ENCODE peak calls at places on chromosomes 13 and 19, in five cellular contexts. One of them, this sample, is unnamed.

GRCh38 chr19:48896191-48896720 is 2.3 kb downstream of the TULP2 start:
- DNase-seq in K562: peak
- DNase-seq in H1: peak
- DNase-seq in HepG2: no peak
- DNase-seq in WTC11: peak
- DNase-seq in this sample: no peak

GRCh38 chr13:31409678-31410356 is 210.0 kb downstream of the B3GLCT start:
- DNase-seq in WTC11: no peak
- DNase-seq in K562: no peak
- DNase-seq in HepG2: no peak
- DNase-seq in H1: no peak
- DNase-seq in this sample: no peak

GRCh38 chr19:43430142-43430710 is 15.5 kb downstream of the TEX101 start:
- DNase-seq in WTC11: peak
- DNase-seq in H1: no peak
- DNase-seq in K562: no peak
- DNase-seq in HepG2: no peak
- DNase-seq in this sample: no peak

GRCh38 chr13:40408602-40409001 is 257.8 kb downstream of the FOXO1 start:
- DNase-seq in H1: no peak
- DNase-seq in K562: no peak
- DNase-seq in HepG2: no peak
- DNase-seq in WTC11: no peak
- DNase-seq in this sample: no peak

GRCh38 chr19:47413941-47414340 is 5.4 kb downstream of the MEIS3 start:
- DNase-seq in H1: no peak
- DNase-seq in HepG2: no peak
- DNase-seq in K562: no peak
- DNase-seq in WTC11: no peak
- DNase-seq in this sample: no peak

GRCh38 chr19:39405930-39406655 is 554 bp upstream of the ZFP36 start:
- DNase-seq in HepG2: no peak
- DNase-seq in K562: no peak
- DNase-seq in WTC11: peak
- DNase-seq in H1: peak
- DNase-seq in this sample: no peak

GRCh38 chr19:38385804-38386257 is 2.0 kb downstream of the GGN start:
- DNase-seq in K562: peak
- DNase-seq in WTC11: peak
- DNase-seq in H1: no peak
- DNase-seq in HepG2: no peak
- DNase-seq in this sample: no peak

GRCh38 chr19:38850976-38851621 is 1.3 kb upstream of the HNRNPL start:
- DNase-seq in HepG2: no peak
- DNase-seq in H1: peak
- DNase-seq in WTC11: peak
- DNase-seq in K562: no peak
- DNase-seq in this sample: no peak

GRCh38 chr13:109595466-109595865 is 190.9 kb downstream of the IRS2 start:
- DNase-seq in HepG2: no peak
- DNase-seq in WTC11: no peak
- DNase-seq in H1: no peak
- DNase-seq in K562: no peak
- DNase-seq in this sample: no peak

GRCh38 chr19:1468274-1469199 is 10.5 kb downstream of the C19orf25 start:
- DNase-seq in HepG2: no peak
- DNase-seq in H1: peak
- DNase-seq in WTC11: peak
- DNase-seq in K562: no peak
- DNase-seq in this sample: no peak

GRCh38 chr19:3638208-3639193 is 11.9 kb upstream of the CACTIN start:
- DNase-seq in HepG2: no peak
- DNase-seq in K562: no peak
- DNase-seq in WTC11: no peak
- DNase-seq in H1: no peak
- DNase-seq in this sample: no peak

GRCh38 chr19:39160889-39161672 is 35.5 kb downstream of the PAK4 start:
- DNase-seq in WTC11: no peak
- DNase-seq in HepG2: no peak
- DNase-seq in K562: no peak
- DNase-seq in H1: no peak
- DNase-seq in this sample: no peak

GRCh38 chr19:325173-325936 is 19.2 kb downstream of the MIER2 start:
- DNase-seq in HepG2: no peak
- DNase-seq in K562: no peak
- DNase-seq in WTC11: no peak
- DNase-seq in H1: no peak
- DNase-seq in this sample: no peak

GRCh38 chr13:40968416-40969000 is 50.6 kb downstream of the ELF1 start:
- DNase-seq in H1: no peak
- DNase-seq in HepG2: no peak
- DNase-seq in K562: no peak
- DNase-seq in WTC11: no peak
- DNase-seq in this sample: no peak

GRCh38 chr19:17950310-17951150 is 16.4 kb upstream of the KCNN1 start:
- DNase-seq in K562: peak
- DNase-seq in H1: peak
- DNase-seq in HepG2: no peak
- DNase-seq in WTC11: peak
- DNase-seq in this sample: no peak

GRCh38 chr13:50192272-50192813 is 177.1 kb downstream of the KCNRG start:
- DNase-seq in H1: no peak
- DNase-seq in K562: no peak
- DNase-seq in HepG2: no peak
- DNase-seq in WTC11: no peak
- DNase-seq in this sample: no peak

GRCh38 chr13:48400090-48400694 is 12.7 kb downstream of the LPAR6 start:
- DNase-seq in K562: no peak
- DNase-seq in HepG2: peak
- DNase-seq in H1: no peak
- DNase-seq in WTC11: no peak
- DNase-seq in this sample: no peak

GRCh38 chr13:34076943-34077703 is 259.2 kb downstream of the RFC3 start:
- DNase-seq in HepG2: peak
- DNase-seq in H1: no peak
- DNase-seq in K562: no peak
- DNase-seq in WTC11: no peak
- DNase-seq in this sample: no peak

GRCh38 chr13:43573361-43573740 is 213.4 kb downstream of the ENOX1 start:
- DNase-seq in HepG2: no peak
- DNase-seq in K562: no peak
- DNase-seq in WTC11: no peak
- DNase-seq in H1: no peak
- DNase-seq in this sample: no peak

GRCh38 chr13:31264146-31264545 is 64.4 kb downstream of the B3GLCT start:
- DNase-seq in K562: no peak
- DNase-seq in HepG2: no peak
- DNase-seq in WTC11: no peak
- DNase-seq in H1: no peak
- DNase-seq in this sample: no peak

GRCh38 chr19:39497850-39498261 is 891 bp upstream of the DLL3 start:
- DNase-seq in H1: peak
- DNase-seq in HepG2: peak
- DNase-seq in WTC11: peak
- DNase-seq in K562: peak
- DNase-seq in this sample: no peak

GRCh38 chr13:64180756-64181155 is 2765.1 kb upstream of the PCDH20 start:
- DNase-seq in K562: no peak
- DNase-seq in H1: no peak
- DNase-seq in WTC11: no peak
- DNase-seq in HepG2: no peak
- DNase-seq in this sample: no peak

GRCh38 chr19:3151563-3152430 is 16.0 kb downstream of the GNA15 start:
- DNase-seq in K562: no peak
- DNase-seq in WTC11: no peak
- DNase-seq in HepG2: no peak
- DNase-seq in H1: no peak
- DNase-seq in this sample: no peak

GRCh38 chr19:31280266-31281006 is 68.8 kb downstream of the TSHZ3 start:
- DNase-seq in HepG2: no peak
- DNase-seq in H1: no peak
- DNase-seq in K562: no peak
- DNase-seq in WTC11: no peak
- DNase-seq in this sample: no peak

GRCh38 chr13:43785166-43785680 is 1.5 kb downstream of the ENOX1 start:
- DNase-seq in K562: no peak
- DNase-seq in HepG2: no peak
- DNase-seq in H1: no peak
- DNase-seq in WTC11: no peak
- DNase-seq in this sample: no peak

GRCh38 chr13:30551194-30551593 is 66.5 kb upstream of the USPL1 start:
- DNase-seq in H1: no peak
- DNase-seq in WTC11: no peak
- DNase-seq in K562: no peak
- DNase-seq in HepG2: peak
- DNase-seq in this sample: no peak

GRCh38 chr19:16898306-16899015 is 9.7 kb downstream of the F2RL3 start:
- DNase-seq in K562: no peak
- DNase-seq in HepG2: no peak
- DNase-seq in WTC11: no peak
- DNase-seq in H1: no peak
- DNase-seq in this sample: no peak
- TF ChIP-seq ATF2 in K562: no peak
- TF ChIP-seq ATF2 in HepG2: no peak
- TF ChIP-seq ATF2 in WTC11: no peak
- TF ChIP-seq ATF2 in H1: no peak
- TF ChIP-seq ATF2 in this sample: no peak

DNA sequence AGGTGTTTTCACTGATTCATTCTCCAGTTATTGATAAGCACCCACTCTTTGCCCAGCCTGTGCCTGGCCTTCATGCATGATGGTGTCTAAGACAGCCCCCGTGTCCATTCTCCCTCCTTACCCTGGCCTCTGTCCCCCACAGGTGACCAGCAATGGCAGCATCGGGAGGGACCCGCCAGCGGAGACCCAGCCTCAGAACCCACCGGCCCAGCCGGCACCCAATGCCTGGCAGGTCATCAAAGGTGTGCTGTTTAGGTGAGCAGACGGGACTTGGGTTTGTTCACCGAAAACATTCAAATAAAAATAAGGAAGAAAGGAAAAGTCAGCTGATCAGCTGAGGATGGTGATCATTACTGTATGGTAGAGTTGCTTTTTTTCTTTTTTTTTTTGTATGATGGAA is 6.6 kb downstream of the CLPTM1 start:
- DNase-seq in WTC11: no peak
- DNase-seq in K562: no peak
- DNase-seq in HepG2: no peak
- DNase-seq in H1: no peak
- DNase-seq in this sample: no peak
- TF ChIP-seq ATF2 in WTC11: no peak
- TF ChIP-seq ATF2 in K562: no peak
- TF ChIP-seq ATF2 in HepG2: no peak
- TF ChIP-seq ATF2 in H1: no peak
- TF ChIP-seq ATF2 in this sample: no peak

DNA sequence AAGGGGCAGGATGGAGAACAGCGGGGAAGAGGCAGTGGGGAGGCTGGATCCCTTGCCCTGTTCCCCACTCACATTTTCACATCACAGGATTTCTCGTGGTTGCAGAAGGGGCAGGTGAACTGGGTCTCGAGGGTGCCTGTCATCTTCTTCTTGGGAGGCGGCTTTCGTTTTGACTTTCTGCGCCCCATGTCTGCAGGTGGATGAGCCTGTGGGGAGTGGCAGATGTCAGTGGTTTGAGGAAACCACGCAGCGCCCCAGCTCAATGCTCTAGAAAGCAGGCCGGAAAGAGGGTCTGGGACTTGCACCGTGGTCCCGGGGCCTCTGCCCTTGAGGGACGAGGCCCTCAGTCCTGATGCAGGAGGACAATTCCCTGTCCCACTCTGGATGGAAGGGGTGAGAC is 4.9 kb downstream of the ELOF1 start:
- DNase-seq in HepG2: no peak
- DNase-seq in H1: no peak
- DNase-seq in K562: no peak
- DNase-seq in WTC11: no peak
- DNase-seq in this sample: peak
- TF ChIP-seq ATF2 in HepG2: no peak
- TF ChIP-seq ATF2 in H1: no peak
- TF ChIP-seq ATF2 in K562: no peak
- TF ChIP-seq ATF2 in WTC11: no peak
- TF ChIP-seq ATF2 in this sample: no peak

GRCh38 chr13:74098077-74098476 is 36.1 kb downstream of the KLF12 start:
- DNase-seq in HepG2: no peak
- DNase-seq in H1: no peak
- DNase-seq in K562: no peak
- DNase-seq in WTC11: no peak
- DNase-seq in this sample: no peak
- TF ChIP-seq ATF2 in HepG2: no peak
- TF ChIP-seq ATF2 in H1: no peak
- TF ChIP-seq ATF2 in K562: no peak
- TF ChIP-seq ATF2 in WTC11: no peak
- TF ChIP-seq ATF2 in this sample: no peak

GRCh38 chr19:13091400-13092161 is 11.1 kb downstream of the LYL1 start:
- DNase-seq in K562: no peak
- DNase-seq in HepG2: no peak
- DNase-seq in H1: peak
- DNase-seq in WTC11: peak
- DNase-seq in this sample: no peak
- TF ChIP-seq ATF2 in K562: no peak
- TF ChIP-seq ATF2 in HepG2: no peak
- TF ChIP-seq ATF2 in H1: peak
- TF ChIP-seq ATF2 in WTC11: no peak
- TF ChIP-seq ATF2 in this sample: no peak